ENCODE peak calls at places on chromosomes 16 and 17, in nine cellular contexts. B is heart right ventricle; R is NCI-H524; P is AG08395; K is fibroblast of the aortic adventitia; Z is stimulated activated naive B cell treated with anti-CD40 and anti-IgM and Interleukin-4, amounts not matched to agents 10 μg/mL and 1 μg/mL and 100 μg/mL, for 72 hours; G is HFF-Myc; D is epithelial cell of esophagus; L is HCT116. Y is an unnamed sample.

GRCh38 chr16:10253344-10253855 is 71.2 kb upstream of the GRIN2A start:
- DNase-seq in B (no peak), R (peak; percentile 52), P (no peak), K (no peak), Z (no peak), G (no peak), D (no peak), L (no peak), Y (no peak)

GRCh38 chr17:43383826-43384475 is 14.8 kb upstream of the ARL4D start:
- DNase-seq in B (no peak), R (no peak), P (no peak), K (no peak), Z (no peak), G (no peak), D (no peak), L (no peak), Y (no peak)

GRCh38 chr16:53985865-53986264 is 281.9 kb downstream of the FTO start:
- DNase-seq in B (no peak), R (no peak), P (no peak), K (no peak), Z (no peak), G (no peak), D (peak; percentile 54), L (no peak), Y (no peak)

GRCh38 chr16:2675714-2676113 is 6.6 kb upstream of the KCTD5 start:
- DNase-seq in B (no peak), R (no peak), P (no peak), K (no peak), Z (no peak), G (no peak), D (peak; percentile 9), L (peak; percentile 68), Y (no peak)

GRCh38 chr16:13269905-13270528 is 368.6 kb downstream of the SHISA9 start:
- DNase-seq in B (no peak), R (no peak), P (no peak), K (no peak), Z (no peak), G (no peak), D (no peak), L (no peak), Y (no peak)

GRCh38 chr16:65494080-65494479 is 372.2 kb upstream of the CDH11 start:
- DNase-seq in B (no peak), R (no peak), P (no peak), K (no peak), Z (no peak), G (no peak), D (no peak), L (no peak), Y (no peak)

GRCh38 chr16:11302977-11303376 is 21.8 kb upstream of the PRM1 start:
- DNase-seq in B (no peak), R (peak; percentile 32), P (no peak), K (no peak), Z (no peak), G (no peak), D (peak; percentile 65), L (no peak), Y (no peak)

GRCh38 chr17:32869345-32870026 is 7.4 kb downstream of the MYO1D start:
- DNase-seq in B (no peak), R (no peak), P (no peak), K (no peak), Z (no peak), G (no peak), D (no peak), L (no peak), Y (no peak)

GRCh38 chr16:27748868-27749546 is 199.1 kb downstream of the KATNIP start:
- DNase-seq in B (peak; percentile 20), R (no peak), P (peak; percentile 98), K (peak; percentile 91), Z (no peak), G (peak; percentile 49), D (peak; percentile 78), L (peak; percentile 54), Y (no peak)

GRCh38 chr17:64340557-64340956 is 50.1 kb downstream of the PECAM1 start:
- DNase-seq in B (no peak), R (no peak), P (no peak), K (no peak), Z (no peak), G (no peak), D (no peak), L (no peak), Y (no peak)

GRCh38 chr17:72025113-72025512 is 95.7 kb upstream of the SOX9 start:
- DNase-seq in B (no peak), R (no peak), P (no peak), K (no peak), Z (no peak), G (no peak), D (no peak), L (no peak), Y (no peak)

GRCh38 chr16:22300427-22301071 is 3.3 kb downstream of the POLR3E start:
- DNase-seq in B (peak; percentile 49), R (peak; percentile 30), P (peak; percentile 80), K (peak; percentile 60), Z (no peak), G (no peak), D (peak; percentile 62), L (no peak), Y (no peak)

GRCh38 chr17:36705651-36706436 is 104.5 kb downstream of the MRM1 start:
- DNase-seq in B (no peak), R (peak; percentile 50), P (peak; percentile 41), K (peak; percentile 26), Z (no peak), G (peak; percentile 4), D (peak; percentile 57), L (peak; percentile 18), Y (no peak)

GRCh38 chr16:10265770-10266615 is 83.8 kb upstream of the GRIN2A start:
- DNase-seq in B (no peak), R (no peak), P (no peak), K (no peak), Z (no peak), G (no peak), D (no peak), L (no peak), Y (no peak)

GRCh38 chr16:2497116-2497630 is 16.6 kb upstream of the ATP6V0C start:
- DNase-seq in B (peak; percentile 75), R (no peak), P (no peak), K (peak; percentile 41), Z (no peak), G (no peak), D (no peak), L (no peak), Y (no peak)

GRCh38 chr17:20045476-20045875 is 36.3 kb downstream of the SPECC1 start:
- DNase-seq in B (no peak), R (peak; percentile 71), P (no peak), K (no peak), Z (no peak), G (no peak), D (no peak), L (no peak), Y (no peak)

GRCh38 chr16:79776243-79776884 is 175.8 kb upstream of the MAF start:
- DNase-seq in B (no peak), R (peak; percentile 40), P (peak; percentile 25), K (peak; percentile 8), Z (no peak), G (peak; percentile 1), D (peak; percentile 59), L (no peak), Y (no peak)

GRCh38 chr16:2429771-2430663 is 770 bp downstream of the CCNF start:
- DNase-seq in B (no peak), R (no peak), P (no peak), K (peak; percentile 16), Z (no peak), G (no peak), D (peak; percentile 67), L (no peak), Y (no peak)